ENCODE peak calls at places on chromosomes 3 and 15, in six cellular contexts. One of them, this sample, is unnamed.
A peak's percentile ranks its signal among the peaks of the same experiment; 100 is the strongest.

GRCh38 chr3:61848885-61849284 is 287.5 kb downstream of the PTPRG start:
- DNase-seq in GM23338: no peak
- DNase-seq in neural progenitor cell: no peak
- DNase-seq in uterus: peak; percentile 38
- DNase-seq in fibroblast of lung: peak; percentile 98
- DNase-seq in body of pancreas: peak; percentile 29
- DNase-seq in this sample: peak; percentile 54

GRCh38 chr3:55164876-55165275 is 237.0 kb upstream of the LRTM1 start:
- DNase-seq in fibroblast of lung: no peak
- DNase-seq in body of pancreas: no peak
- DNase-seq in neural progenitor cell: no peak
- DNase-seq in uterus: no peak
- DNase-seq in GM23338: no peak
- DNase-seq in this sample: peak; percentile 45

GRCh38 chr3:161630791-161631190 is 134.2 kb downstream of the OTOL1 start:
- DNase-seq in neural progenitor cell: peak; percentile 22
- DNase-seq in uterus: no peak
- DNase-seq in GM23338: peak; percentile 70
- DNase-seq in body of pancreas: no peak
- DNase-seq in fibroblast of lung: no peak
- DNase-seq in this sample: no peak

GRCh38 chr3:78645628-78646310 is 1122.0 kb downstream of the ROBO1 start:
- DNase-seq in uterus: no peak
- DNase-seq in body of pancreas: peak; percentile 49
- DNase-seq in fibroblast of lung: peak; percentile 87
- DNase-seq in GM23338: peak; percentile 91
- DNase-seq in neural progenitor cell: peak; percentile 73
- DNase-seq in this sample: peak; percentile 59

GRCh38 chr3:112582242-112582874 is 20.5 kb downstream of the SLC35A5 start:
- DNase-seq in GM23338: peak; percentile 60
- DNase-seq in body of pancreas: peak; percentile 12
- DNase-seq in fibroblast of lung: peak; percentile 88
- DNase-seq in neural progenitor cell: peak; percentile 45
- DNase-seq in uterus: peak; percentile 29
- DNase-seq in this sample: peak; percentile 61

GRCh38 chr3:28738425-28738824 is 389.8 kb upstream of the AZI2 start:
- DNase-seq in neural progenitor cell: no peak
- DNase-seq in body of pancreas: no peak
- DNase-seq in GM23338: no peak
- DNase-seq in uterus: no peak
- DNase-seq in fibroblast of lung: no peak
- DNase-seq in this sample: no peak

GRCh38 chr15:72227192-72227586 is 3.8 kb downstream of the PKM start:
- DNase-seq in uterus: peak; percentile 53
- DNase-seq in fibroblast of lung: peak; percentile 79
- DNase-seq in body of pancreas: no peak
- DNase-seq in neural progenitor cell: no peak
- DNase-seq in GM23338: no peak
- DNase-seq in this sample: peak; percentile 64

GRCh38 chr15:70236306-70237103 is 138.8 kb upstream of the TLE3 start:
- DNase-seq in neural progenitor cell: no peak
- DNase-seq in fibroblast of lung: peak; percentile 15
- DNase-seq in uterus: no peak
- DNase-seq in GM23338: no peak
- DNase-seq in body of pancreas: no peak
- DNase-seq in this sample: peak; percentile 82

GRCh38 chr3:43073836-43074220 is 32.1 kb downstream of the POMGNT2 start:
- DNase-seq in GM23338: no peak
- DNase-seq in body of pancreas: no peak
- DNase-seq in uterus: no peak
- DNase-seq in neural progenitor cell: no peak
- DNase-seq in fibroblast of lung: no peak
- DNase-seq in this sample: no peak

GRCh38 chr15:75073197-75073596 is 49.8 kb downstream of the PPCDC start:
- DNase-seq in fibroblast of lung: no peak
- DNase-seq in uterus: no peak
- DNase-seq in neural progenitor cell: no peak
- DNase-seq in GM23338: no peak
- DNase-seq in body of pancreas: peak; percentile 62
- DNase-seq in this sample: no peak

DNA sequence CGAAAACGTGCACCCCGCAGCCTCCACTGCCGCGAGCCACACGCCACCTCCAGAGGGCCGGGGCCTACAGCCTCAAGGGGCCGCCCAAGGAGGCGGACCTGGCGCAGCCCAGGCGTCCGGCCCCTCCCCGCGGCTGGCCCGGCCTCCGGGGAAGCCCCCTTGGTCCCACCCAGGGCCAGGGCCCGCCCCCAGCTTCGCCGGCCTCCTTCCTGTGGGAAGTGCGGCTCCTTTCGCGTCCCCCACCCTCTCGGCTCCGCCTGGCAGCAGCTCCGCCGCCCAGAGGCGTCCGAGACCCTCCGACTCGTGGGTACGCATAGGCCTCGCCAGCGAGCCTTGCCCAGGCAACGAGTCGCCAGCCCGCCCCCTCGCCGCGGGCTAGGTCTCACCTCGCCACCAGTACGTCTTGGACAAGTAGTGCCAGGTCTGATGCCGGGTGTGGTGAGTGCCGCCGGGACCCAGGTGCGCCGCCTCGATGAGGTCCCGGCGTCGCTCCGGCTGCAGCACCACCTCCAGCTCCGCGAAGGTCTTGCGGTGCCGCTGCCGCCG is 640 bp downstream of the ZBTB11 start:
- DNase-seq in neural progenitor cell: peak; percentile 98
- DNase-seq in uterus: peak; percentile 93
- DNase-seq in GM23338: peak; percentile 98
- DNase-seq in body of pancreas: peak; percentile 93
- DNase-seq in fibroblast of lung: peak; percentile 95
- DNase-seq in this sample: peak; percentile 97
- TF ChIP-seq CTCF in neural progenitor cell: no peak
- TF ChIP-seq CTCF in uterus: peak; percentile 39
- TF ChIP-seq CTCF in GM23338: no peak
- TF ChIP-seq CTCF in body of pancreas: no peak
- TF ChIP-seq CTCF in fibroblast of lung: no peak
- TF ChIP-seq CTCF in this sample: no peak

GRCh38 chr3:167575000-167575399 is 78.7 kb downstream of the WDR49 start:
- DNase-seq in GM23338: peak; percentile 42
- DNase-seq in fibroblast of lung: no peak
- DNase-seq in neural progenitor cell: peak; percentile 77
- DNase-seq in uterus: no peak
- DNase-seq in body of pancreas: no peak
- DNase-seq in this sample: no peak
- H3K4me3 ChIP-seq in GM23338: no peak overlapping the region
- H3K4me3 ChIP-seq in fibroblast of lung: no peak overlapping the region
- H3K4me3 ChIP-seq in neural progenitor cell: no peak overlapping the region
- H3K4me3 ChIP-seq in uterus: no peak overlapping the region
- H3K4me3 ChIP-seq in body of pancreas: no peak overlapping the region
- H3K4me3 ChIP-seq in this sample: no peak overlapping the region

DNA sequence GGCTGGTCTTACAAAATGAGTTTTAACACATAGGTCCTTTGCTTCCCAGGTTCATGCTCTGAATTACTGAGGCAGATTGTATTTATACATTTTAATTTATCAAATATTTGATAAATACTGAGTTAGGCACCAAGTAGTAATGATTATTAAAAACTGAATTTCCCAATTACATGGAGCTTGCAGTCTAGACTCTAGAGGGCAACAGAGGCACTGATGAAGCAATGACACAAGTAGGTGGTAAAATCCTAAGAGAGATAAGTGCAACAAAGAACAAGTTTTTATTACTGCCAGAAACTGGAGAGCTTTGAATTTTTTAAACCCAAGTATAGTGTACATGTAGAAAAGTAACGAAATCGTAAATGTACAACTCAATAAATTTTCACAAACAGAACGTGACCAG is 406.2 kb upstream of the RARB start:
- DNase-seq in fibroblast of lung: peak; percentile 75
- DNase-seq in neural progenitor cell: no peak
- DNase-seq in uterus: no peak
- DNase-seq in GM23338: peak; percentile 15
- DNase-seq in body of pancreas: no peak
- DNase-seq in this sample: no peak
- TF ChIP-seq CTCF in fibroblast of lung: peak; percentile 76
- TF ChIP-seq CTCF in neural progenitor cell: peak; percentile 46
- TF ChIP-seq CTCF in uterus: peak; percentile 67
- TF ChIP-seq CTCF in GM23338: peak; percentile 63
- TF ChIP-seq CTCF in body of pancreas: peak; percentile 24
- TF ChIP-seq CTCF in this sample: peak; percentile 71

GRCh38 chr15:67103869-67104268 is 38.5 kb downstream of the SMAD3 start:
- DNase-seq in neural progenitor cell: no peak
- DNase-seq in body of pancreas: no peak
- DNase-seq in fibroblast of lung: no peak
- DNase-seq in GM23338: no peak
- DNase-seq in uterus: no peak
- DNase-seq in this sample: no peak
- H3K4me3 ChIP-seq in neural progenitor cell: no peak overlapping the region
- H3K4me3 ChIP-seq in body of pancreas: no peak overlapping the region
- H3K4me3 ChIP-seq in fibroblast of lung: no peak overlapping the region
- H3K4me3 ChIP-seq in GM23338: no peak overlapping the region
- H3K4me3 ChIP-seq in uterus: no peak overlapping the region
- H3K4me3 ChIP-seq in this sample: no peak overlapping the region

GRCh38 chr3:2889772-2890171 is 220.4 kb downstream of the IL5RA start:
- DNase-seq in neural progenitor cell: no peak
- DNase-seq in GM23338: no peak
- DNase-seq in fibroblast of lung: no peak
- DNase-seq in body of pancreas: no peak
- DNase-seq in uterus: no peak
- DNase-seq in this sample: no peak
- TF ChIP-seq CTCF in neural progenitor cell: no peak
- TF ChIP-seq CTCF in GM23338: no peak
- TF ChIP-seq CTCF in fibroblast of lung: no peak
- TF ChIP-seq CTCF in body of pancreas: no peak
- TF ChIP-seq CTCF in uterus: no peak
- TF ChIP-seq CTCF in this sample: no peak

GRCh38 chr15:60391722-60392340 is 6.0 kb downstream of the ANXA2 start:
- DNase-seq in body of pancreas: no peak
- DNase-seq in fibroblast of lung: no peak
- DNase-seq in GM23338: no peak
- DNase-seq in uterus: no peak
- DNase-seq in neural progenitor cell: no peak
- DNase-seq in this sample: peak; percentile 36

GRCh38 chr15:60392601-60392985 is 5.2 kb downstream of the ANXA2 start:
- DNase-seq in neural progenitor cell: no peak
- DNase-seq in fibroblast of lung: peak; percentile 78
- DNase-seq in uterus: no peak
- DNase-seq in GM23338: peak; percentile 56
- DNase-seq in body of pancreas: peak; percentile 45
- DNase-seq in this sample: peak; percentile 79

GRCh38 chr15:60390231-60390630 is 7.6 kb downstream of the ANXA2 start:
- DNase-seq in neural progenitor cell: no peak
- DNase-seq in fibroblast of lung: no peak
- DNase-seq in uterus: no peak
- DNase-seq in body of pancreas: no peak
- DNase-seq in GM23338: no peak
- DNase-seq in this sample: no peak

GRCh38 chr15:60389261-60390077 is 8.3 kb downstream of the ANXA2 start:
- DNase-seq in body of pancreas: no peak
- DNase-seq in GM23338: no peak
- DNase-seq in neural progenitor cell: no peak
- DNase-seq in fibroblast of lung: no peak
- DNase-seq in uterus: no peak
- DNase-seq in this sample: peak; percentile 31

DNA sequence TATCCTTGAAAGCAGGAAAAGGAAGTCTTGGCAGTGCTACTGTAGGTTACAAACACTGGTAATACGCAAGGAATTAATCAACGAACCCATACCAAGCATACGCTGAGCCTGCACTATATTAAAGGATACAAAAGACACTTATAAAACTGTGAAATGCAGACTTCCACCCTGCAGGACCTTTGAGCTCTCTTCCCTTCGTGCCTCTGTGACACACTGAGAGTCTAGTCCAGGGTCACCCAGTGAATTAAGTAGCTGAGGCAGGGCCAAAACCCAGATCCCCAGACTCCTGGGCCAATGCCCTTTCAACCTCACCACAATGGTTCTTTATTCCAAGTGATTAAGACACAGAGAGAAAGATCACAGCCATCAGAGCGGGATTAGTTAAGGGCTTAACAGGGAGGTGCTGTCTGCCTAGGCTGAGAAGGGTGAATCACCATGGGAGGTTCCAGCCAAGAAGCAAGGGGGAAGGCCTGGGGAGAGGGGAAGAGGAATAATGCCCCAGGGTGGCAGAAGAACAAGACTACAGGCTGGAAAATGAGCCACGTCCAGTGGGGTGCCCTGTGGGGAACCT is 6.8 kb downstream of the ANXA2 start:
- DNase-seq in neural progenitor cell: peak; percentile 88
- DNase-seq in body of pancreas: peak; percentile 48
- DNase-seq in fibroblast of lung: peak; percentile 85
- DNase-seq in uterus: peak; percentile 64
- DNase-seq in GM23338: peak; percentile 61
- DNase-seq in this sample: peak; percentile 95
- H3K4me3 ChIP-seq in neural progenitor cell: no peak overlapping the region
- H3K4me3 ChIP-seq in body of pancreas: no peak overlapping the region
- H3K4me3 ChIP-seq in fibroblast of lung: peak overlapping the region; percentile 47
- H3K4me3 ChIP-seq in uterus: no peak overlapping the region
- H3K4me3 ChIP-seq in GM23338: no peak overlapping the region
- H3K4me3 ChIP-seq in this sample: peak overlapping the region; percentile 41

GRCh38 chr3:137121704-137122314 is 164.0 kb downstream of the IL20RB start:
- DNase-seq in neural progenitor cell: peak; percentile 70
- DNase-seq in body of pancreas: peak; percentile 19
- DNase-seq in uterus: no peak
- DNase-seq in GM23338: peak; percentile 84
- DNase-seq in fibroblast of lung: peak; percentile 29
- DNase-seq in this sample: peak; percentile 29
- TF ChIP-seq CTCF in neural progenitor cell: peak; percentile 82
- TF ChIP-seq CTCF in body of pancreas: peak; percentile 27
- TF ChIP-seq CTCF in uterus: peak; percentile 32
- TF ChIP-seq CTCF in GM23338: peak; percentile 90
- TF ChIP-seq CTCF in fibroblast of lung: peak; percentile 55
- TF ChIP-seq CTCF in this sample: peak; percentile 67